ENCODE peak calls at places on chromosomes 1 and 21, in nine cellular contexts. One of them, this sample, is unnamed.
A peak's percentile ranks its signal among the peaks of the same experiment; 100 is the strongest.

GRCh38 chr1:24535021-24535424 is 20.9 kb upstream of the NCMAP start:
- DNase-seq in K562: no peak
- DNase-seq in GM23338: peak; percentile 75
- DNase-seq in SK-N-SH: no peak
- DNase-seq in neural progenitor cell: no peak
- DNase-seq in PC-9: no peak
- DNase-seq in hepatocyte: no peak
- DNase-seq in PC-3: no peak
- DNase-seq in IMR-90: no peak
- DNase-seq in this sample: no peak

GRCh38 chr1:69700770-69701169 is 133.0 kb downstream of the LRRC7 start:
- DNase-seq in SK-N-SH: no peak
- DNase-seq in PC-9: no peak
- DNase-seq in hepatocyte: peak; percentile 40
- DNase-seq in neural progenitor cell: peak; percentile 68
- DNase-seq in GM23338: peak; percentile 73
- DNase-seq in K562: no peak
- DNase-seq in IMR-90: peak; percentile 1
- DNase-seq in PC-3: peak; percentile 41
- DNase-seq in this sample: no peak

GRCh38 chr21:27155130-27155500 is 188.2 kb upstream of the ADAMTS5 start:
- DNase-seq in hepatocyte: no peak
- DNase-seq in IMR-90: no peak
- DNase-seq in PC-3: no peak
- DNase-seq in SK-N-SH: no peak
- DNase-seq in GM23338: no peak
- DNase-seq in PC-9: no peak
- DNase-seq in neural progenitor cell: no peak
- DNase-seq in K562: no peak
- DNase-seq in this sample: no peak

GRCh38 chr1:226985239-226985838 is 45.2 kb downstream of the COQ8A start:
- DNase-seq in GM23338: no peak
- DNase-seq in PC-9: no peak
- DNase-seq in hepatocyte: no peak
- DNase-seq in SK-N-SH: no peak
- DNase-seq in neural progenitor cell: no peak
- DNase-seq in IMR-90: no peak
- DNase-seq in K562: no peak
- DNase-seq in PC-3: no peak
- DNase-seq in this sample: no peak

GRCh38 chr1:188237573-188238353 is 1409.0 kb downstream of the PLA2G4A start:
- DNase-seq in K562: no peak
- DNase-seq in SK-N-SH: no peak
- DNase-seq in PC-3: peak; percentile 77
- DNase-seq in neural progenitor cell: no peak
- DNase-seq in GM23338: no peak
- DNase-seq in hepatocyte: no peak
- DNase-seq in PC-9: no peak
- DNase-seq in IMR-90: peak; percentile 59
- DNase-seq in this sample: no peak

GRCh38 chr1:202374077-202374476 is 25.6 kb downstream of the PPP1R12B start:
- DNase-seq in neural progenitor cell: no peak
- DNase-seq in PC-3: no peak
- DNase-seq in SK-N-SH: no peak
- DNase-seq in K562: no peak
- DNase-seq in PC-9: no peak
- DNase-seq in GM23338: no peak
- DNase-seq in IMR-90: no peak
- DNase-seq in hepatocyte: no peak
- DNase-seq in this sample: no peak

GRCh38 chr1:88774151-88774556 is 90.1 kb downstream of the PKN2 start:
- DNase-seq in neural progenitor cell: no peak
- DNase-seq in SK-N-SH: no peak
- DNase-seq in PC-9: peak; percentile 100
- DNase-seq in K562: no peak
- DNase-seq in hepatocyte: peak; percentile 84
- DNase-seq in GM23338: peak; percentile 88
- DNase-seq in PC-3: peak; percentile 91
- DNase-seq in IMR-90: no peak
- DNase-seq in this sample: peak; percentile 91

GRCh38 chr1:31413405-31414005 is 492 bp downstream of the SERINC2 start:
- DNase-seq in SK-N-SH: peak; percentile 85
- DNase-seq in PC-9: no peak
- DNase-seq in hepatocyte: peak; percentile 85
- DNase-seq in IMR-90: no peak
- DNase-seq in neural progenitor cell: peak; percentile 70
- DNase-seq in PC-3: peak; percentile 74
- DNase-seq in K562: peak; percentile 63
- DNase-seq in GM23338: peak; percentile 43
- DNase-seq in this sample: no peak

GRCh38 chr1:64196074-64196869 is 7.2 kb upstream of the UBE2U start:
- DNase-seq in K562: no peak
- DNase-seq in GM23338: no peak
- DNase-seq in IMR-90: no peak
- DNase-seq in PC-3: no peak
- DNase-seq in PC-9: no peak
- DNase-seq in neural progenitor cell: no peak
- DNase-seq in SK-N-SH: peak; percentile 50
- DNase-seq in hepatocyte: no peak
- DNase-seq in this sample: no peak

GRCh38 chr21:41453761-41454160 is 27.7 kb downstream of the MX1 start:
- DNase-seq in IMR-90: no peak
- DNase-seq in PC-3: no peak
- DNase-seq in GM23338: no peak
- DNase-seq in SK-N-SH: no peak
- DNase-seq in neural progenitor cell: no peak
- DNase-seq in hepatocyte: no peak
- DNase-seq in K562: no peak
- DNase-seq in PC-9: no peak
- DNase-seq in this sample: no peak

GRCh38 chr1:46991083-46991923 is 32.2 kb upstream of the CYP4X1 start:
- DNase-seq in PC-9: no peak
- DNase-seq in PC-3: peak; percentile 63
- DNase-seq in IMR-90: no peak
- DNase-seq in K562: no peak
- DNase-seq in SK-N-SH: no peak
- DNase-seq in GM23338: peak; percentile 76
- DNase-seq in hepatocyte: peak; percentile 38
- DNase-seq in neural progenitor cell: peak; percentile 74
- DNase-seq in this sample: no peak

GRCh38 chr1:54249798-54250497 is 50.0 kb downstream of the MRPL37 start:
- DNase-seq in IMR-90: peak; percentile 54
- DNase-seq in PC-9: peak; percentile 67
- DNase-seq in hepatocyte: peak; percentile 66
- DNase-seq in neural progenitor cell: no peak
- DNase-seq in K562: no peak
- DNase-seq in PC-3: peak; percentile 87
- DNase-seq in GM23338: peak; percentile 51
- DNase-seq in SK-N-SH: no peak
- DNase-seq in this sample: no peak

GRCh38 chr21:41250519-41250918 is 66.1 kb upstream of the FAM3B start:
- DNase-seq in PC-9: no peak
- DNase-seq in K562: no peak
- DNase-seq in hepatocyte: no peak
- DNase-seq in PC-3: peak; percentile 59
- DNase-seq in SK-N-SH: no peak
- DNase-seq in GM23338: no peak
- DNase-seq in neural progenitor cell: no peak
- DNase-seq in IMR-90: peak; percentile 30
- DNase-seq in this sample: no peak

GRCh38 chr1:31460027-31460426 is 47.0 kb downstream of the SERINC2 start:
- DNase-seq in PC-9: no peak
- DNase-seq in IMR-90: peak; percentile 28
- DNase-seq in neural progenitor cell: peak; percentile 68
- DNase-seq in PC-3: peak; percentile 27
- DNase-seq in hepatocyte: peak; percentile 81
- DNase-seq in GM23338: peak; percentile 85
- DNase-seq in K562: peak; percentile 35
- DNase-seq in SK-N-SH: no peak
- DNase-seq in this sample: no peak

GRCh38 chr1:153536618-153537375 is 1.0 kb upstream of the S100A6 start:
- DNase-seq in K562: no peak
- DNase-seq in neural progenitor cell: no peak
- DNase-seq in PC-3: peak; percentile 68
- DNase-seq in IMR-90: no peak
- DNase-seq in SK-N-SH: no peak
- DNase-seq in hepatocyte: no peak
- DNase-seq in PC-9: peak; percentile 63
- DNase-seq in GM23338: no peak
- DNase-seq in this sample: no peak

GRCh38 chr1:218625393-218625792 is 280.3 kb downstream of the TGFB2 start:
- DNase-seq in hepatocyte: no peak
- DNase-seq in IMR-90: no peak
- DNase-seq in PC-3: peak; percentile 46
- DNase-seq in neural progenitor cell: no peak
- DNase-seq in GM23338: no peak
- DNase-seq in SK-N-SH: no peak
- DNase-seq in PC-9: no peak
- DNase-seq in K562: no peak
- DNase-seq in this sample: no peak

DNA sequence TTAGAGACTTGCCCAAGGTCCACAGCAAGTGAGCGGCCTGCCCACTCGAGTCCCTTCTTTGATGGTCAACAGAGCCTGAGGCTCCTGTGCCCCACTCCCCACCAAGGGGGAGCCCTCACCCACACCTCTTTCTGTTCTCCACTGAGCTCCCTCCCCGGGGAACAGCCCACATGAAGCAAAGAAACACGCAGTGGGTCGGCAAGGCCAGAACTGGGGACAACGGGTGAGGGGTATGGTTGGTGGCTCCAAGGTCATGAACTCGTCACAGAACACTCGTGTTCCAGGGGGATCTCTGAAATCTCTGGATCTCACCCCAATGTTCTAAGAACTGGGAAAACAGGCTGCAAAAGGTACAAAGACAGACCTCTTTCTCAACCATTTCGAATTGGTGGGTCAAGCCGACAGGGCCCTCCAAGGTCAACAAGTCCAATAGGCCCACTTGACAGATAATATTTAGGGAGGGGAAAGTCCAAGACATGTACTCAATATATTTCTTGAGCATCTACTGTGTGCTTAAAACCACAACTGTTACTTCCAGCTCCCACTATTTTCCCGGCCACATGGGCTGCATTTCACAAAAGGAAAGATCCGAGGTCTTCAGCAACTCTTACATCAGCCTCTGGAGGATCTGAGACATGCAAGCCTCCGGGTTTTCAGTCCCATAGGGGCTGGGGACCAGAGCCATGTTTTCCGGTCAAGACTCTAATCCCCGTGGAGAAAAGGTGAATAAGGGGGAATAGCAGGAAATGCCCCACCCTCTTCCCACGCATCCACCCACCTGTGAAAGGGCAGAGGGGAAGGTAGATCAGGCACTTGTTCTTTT is 1.1 kb upstream of the RAP1GAP start:
- DNase-seq in PC-9: no peak
- DNase-seq in GM23338: peak; percentile 49
- DNase-seq in K562: no peak
- DNase-seq in neural progenitor cell: no peak
- DNase-seq in SK-N-SH: no peak
- DNase-seq in PC-3: no peak
- DNase-seq in IMR-90: no peak
- DNase-seq in hepatocyte: no peak
- DNase-seq in this sample: no peak
- H3K4me2 ChIP-seq in PC-9: no peak overlapping the region
- H3K4me2 ChIP-seq in GM23338: peak overlapping the region; percentile 95
- H3K4me2 ChIP-seq in K562: peak overlapping the region; percentile 93
- H3K4me2 ChIP-seq in neural progenitor cell: peak overlapping the region; percentile 99
- H3K4me2 ChIP-seq in SK-N-SH: no peak overlapping the region
- H3K4me2 ChIP-seq in PC-3: no peak overlapping the region
- H3K4me2 ChIP-seq in IMR-90: no peak overlapping the region
- H3K4me2 ChIP-seq in hepatocyte: peak overlapping the region; percentile 100
- H3K4me2 ChIP-seq in this sample: no peak overlapping the region

DNA sequence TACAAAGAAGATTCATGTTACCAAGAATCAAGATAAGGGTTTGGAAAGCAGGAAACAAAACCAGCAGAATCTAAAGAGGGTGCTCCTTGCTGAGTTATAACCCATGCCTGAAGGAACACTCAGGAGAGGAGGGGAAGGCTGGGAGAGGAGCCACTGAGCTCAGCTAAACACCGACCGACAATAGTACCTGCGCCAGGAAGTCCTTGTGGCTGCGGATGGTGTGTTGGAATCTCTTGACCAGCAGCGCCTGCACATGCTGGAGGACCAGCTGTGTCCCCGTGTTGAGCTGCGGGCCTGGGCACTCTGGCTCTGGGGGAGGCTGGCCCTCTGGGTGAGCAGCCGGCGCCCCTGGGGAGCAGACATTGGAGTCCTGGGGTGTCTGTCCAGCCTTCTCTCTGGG is 89.4 kb downstream of the ABCA4 start:
- DNase-seq in GM23338: no peak
- DNase-seq in SK-N-SH: no peak
- DNase-seq in PC-3: no peak
- DNase-seq in IMR-90: no peak
- DNase-seq in neural progenitor cell: no peak
- DNase-seq in K562: no peak
- DNase-seq in PC-9: no peak
- DNase-seq in hepatocyte: no peak
- DNase-seq in this sample: no peak
- TF ChIP-seq CTCF in GM23338: no peak
- TF ChIP-seq CTCF in SK-N-SH: no peak
- TF ChIP-seq CTCF in PC-3: no peak
- TF ChIP-seq CTCF in IMR-90: no peak
- TF ChIP-seq CTCF in neural progenitor cell: no peak
- TF ChIP-seq CTCF in K562: no peak
- TF ChIP-seq CTCF in PC-9: no peak
- TF ChIP-seq CTCF in hepatocyte: no peak
- TF ChIP-seq CTCF in this sample: no peak

GRCh38 chr1:231000201-231000600 is 21.3 kb downstream of the ARV1 start:
- DNase-seq in SK-N-SH: no peak
- DNase-seq in K562: no peak
- DNase-seq in IMR-90: no peak
- DNase-seq in neural progenitor cell: no peak
- DNase-seq in hepatocyte: no peak
- DNase-seq in PC-3: no peak
- DNase-seq in PC-9: no peak
- DNase-seq in GM23338: no peak
- DNase-seq in this sample: no peak

GRCh38 chr1:231000639-231001038 is 21.7 kb downstream of the ARV1 start:
- DNase-seq in hepatocyte: no peak
- DNase-seq in neural progenitor cell: no peak
- DNase-seq in PC-3: no peak
- DNase-seq in GM23338: no peak
- DNase-seq in SK-N-SH: no peak
- DNase-seq in PC-9: no peak
- DNase-seq in IMR-90: no peak
- DNase-seq in K562: no peak
- DNase-seq in this sample: no peak

GRCh38 chr1:231001892-231002291 is 23.0 kb downstream of the ARV1 start:
- DNase-seq in K562: no peak
- DNase-seq in SK-N-SH: no peak
- DNase-seq in IMR-90: no peak
- DNase-seq in hepatocyte: no peak
- DNase-seq in PC-3: no peak
- DNase-seq in neural progenitor cell: no peak
- DNase-seq in GM23338: no peak
- DNase-seq in PC-9: no peak
- DNase-seq in this sample: no peak
- H3K27me3 ChIP-seq in K562: no peaks in the 10 kb centered on the region
- H3K27me3 ChIP-seq in SK-N-SH: no peaks in the 10 kb centered on the region
- H3K27me3 ChIP-seq in IMR-90: no peaks in the 10 kb centered on the region
- H3K27me3 ChIP-seq in hepatocyte: no peaks in the 10 kb centered on the region
- H3K27me3 ChIP-seq in PC-3: no peaks in the 10 kb centered on the region
- H3K27me3 ChIP-seq in neural progenitor cell: no peaks in the 10 kb centered on the region
- H3K27me3 ChIP-seq in GM23338: no peaks in the 10 kb centered on the region
- H3K27me3 ChIP-seq in PC-9: no peaks in the 10 kb centered on the region
- H3K27me3 ChIP-seq in this sample: no peaks in the 10 kb centered on the region

GRCh38 chr1:206633708-206634121 is 1.6 kb upstream of the DYRK3 start:
- DNase-seq in hepatocyte: peak; percentile 54
- DNase-seq in PC-3: peak; percentile 83
- DNase-seq in neural progenitor cell: peak; percentile 5
- DNase-seq in IMR-90: peak; percentile 96
- DNase-seq in K562: no peak
- DNase-seq in GM23338: no peak
- DNase-seq in SK-N-SH: no peak
- DNase-seq in PC-9: no peak
- DNase-seq in this sample: peak; percentile 83
- H3K4me2 ChIP-seq in hepatocyte: peak overlapping the region; percentile 81
- H3K4me2 ChIP-seq in PC-3: peak overlapping the region; percentile 89
- H3K4me2 ChIP-seq in neural progenitor cell: peak overlapping the region; percentile 77
- H3K4me2 ChIP-seq in IMR-90: peak overlapping the region; percentile 77
- H3K4me2 ChIP-seq in K562: no peak overlapping the region
- H3K4me2 ChIP-seq in GM23338: peak overlapping the region; percentile 99
- H3K4me2 ChIP-seq in SK-N-SH: peak overlapping the region; percentile 5
- H3K4me2 ChIP-seq in PC-9: no peak overlapping the region
- H3K4me2 ChIP-seq in this sample: peak overlapping the region; percentile 83